ENCODE peak calls at places on chromosomes 6 and 20, in four cellular contexts. H is endodermal cell, S is HCT116, K is lower leg skin. E is an unnamed sample.

GRCh38 chr20:49270177-49270576 is 7.7 kb downstream of the ZNFX1 start:
- DNase-seq in H (no peak), K (no peak), S (no peak), E (no peak)

GRCh38 chr6:44388135-44388487 is 605 bp downstream of the CDC5L start:
- DNase-seq in H (no peak), K (no peak), S (no peak), E (peak)

GRCh38 chr20:37259865-37260264 is 1.7 kb downstream of the GHRH start:
- DNase-seq in K (no peak), S (no peak), H (no peak), E (no peak)

GRCh38 chr20:44776977-44777376 is 31.3 kb downstream of the KCNK15 start:
- DNase-seq in H (peak), S (no peak), K (no peak), E (no peak)

GRCh38 chr6:112027942-112028674 is 25.8 kb upstream of the CCN6 start:
- DNase-seq in S (no peak), H (no peak), K (no peak), E (no peak)

GRCh38 chr6:94269256-94269655 is 849.9 kb upstream of the EPHA7 start:
- DNase-seq in S (no peak), H (no peak), K (no peak), E (no peak)

GRCh38 chr6:14246876-14247275 is 129.3 kb downstream of the CD83 start:
- DNase-seq in K (no peak), H (no peak), S (no peak), E (no peak)

GRCh38 chr6:98639236-98639635 is 195.1 kb upstream of the POU3F2 start:
- DNase-seq in S (no peak), H (no peak), K (no peak), E (no peak)

GRCh38 chr6:81073323-81073722 is 679.2 kb downstream of the TENT5A start:
- DNase-seq in S (no peak), K (no peak), H (no peak), E (no peak)

GRCh38 chr6:155313602-155314091 is 637 bp downstream of the TFB1M start:
- DNase-seq in S (no peak), H (no peak), K (no peak), E (no peak)

GRCh38 chr6:20126789-20127653 is 85.2 kb downstream of the MBOAT1 start:
- DNase-seq in S (peak), H (peak), K (peak), E (no peak)

GRCh38 chr6:167212716-167213011 is 54.9 kb upstream of the GPR31 start:
- DNase-seq in H (no peak), S (no peak), K (peak), E (peak)

GRCh38 chr6:35973670-35974222 is 50.7 kb downstream of the SLC26A8 start:
- DNase-seq in S (no peak), H (no peak), K (no peak), E (no peak)

GRCh38 chr20:62298577-62299249 is 4.1 kb upstream of the ADRM1 start:
- DNase-seq in K (no peak), H (no peak), S (no peak), E (no peak)

GRCh38 chr6:163554663-163555062 is 140.1 kb downstream of the QKI start:
- DNase-seq in K (peak), S (no peak), H (peak), E (no peak)

GRCh38 chr20:48983423-48984400 is 62.2 kb downstream of the ARFGEF2 start:
- DNase-seq in K (no peak), H (no peak), S (no peak), E (no peak)

GRCh38 chr6:137734875-137735182 is 132.2 kb upstream of the TNFAIP3 start:
- DNase-seq in H (no peak), K (no peak), S (no peak), E (no peak)

GRCh38 chr6:108750801-108751200 is 97.4 kb upstream of the ARMC2 start:
- DNase-seq in K (peak), H (peak), S (no peak), E (no peak)

GRCh38 chr20:444862-445426 is 17.4 kb downstream of the TBC1D20 start:
- DNase-seq in K (no peak), S (no peak), H (no peak), E (no peak)

GRCh38 chr6:32945106-32945761 is 4.4 kb upstream of the HLA-DMB start:
- DNase-seq in K (no peak), S (no peak), H (no peak), E (no peak)

GRCh38 chr6:21163110-21163837 is 430.3 kb upstream of the SOX4 start:
- DNase-seq in S (peak), K (no peak), H (no peak), E (no peak)

GRCh38 chr6:82353848-82354247 is 9.8 kb upstream of the TPBG start:
- DNase-seq in S (no peak), K (no peak), H (no peak), E (no peak)

GRCh38 chr6:82348130-82348529 is 15.5 kb upstream of the TPBG start:
- DNase-seq in S (no peak), K (no peak), H (peak), E (no peak)
- TF ChIP-seq CTCF in S (no peak), K (no peak), H (peak), E (no peak)

GRCh38 chr6:41371461-41371991 is 36.1 kb downstream of the NCR2 start:
- DNase-seq in K (no peak), H (peak), S (no peak), E (no peak)
- TF ChIP-seq CTCF in K (no peak), H (peak), S (no peak), E (no peak)

GRCh38 chr6:157461000-157461915 is 80.3 kb downstream of the ZDHHC14 start:
- DNase-seq in K (no peak), H (peak), S (no peak), E (no peak)
- TF ChIP-seq CTCF in K (no peak), H (peak), S (no peak), E (no peak)

GRCh38 chr6:7747901-7748504 is 22.1 kb downstream of the BMP6 start:
- DNase-seq in S (no peak), K (no peak), H (no peak), E (no peak)

GRCh38 chr6:7747433-7747832 is 21.5 kb downstream of the BMP6 start:
- DNase-seq in S (no peak), K (no peak), H (no peak), E (no peak)

GRCh38 chr6:7749493-7749892 is 23.6 kb downstream of the BMP6 start:
- DNase-seq in S (no peak), H (no peak), K (no peak), E (no peak)

GRCh38 chr6:7745942-7746341 is 20.0 kb downstream of the BMP6 start:
- DNase-seq in K (no peak), H (no peak), S (no peak), E (no peak)

DNA sequence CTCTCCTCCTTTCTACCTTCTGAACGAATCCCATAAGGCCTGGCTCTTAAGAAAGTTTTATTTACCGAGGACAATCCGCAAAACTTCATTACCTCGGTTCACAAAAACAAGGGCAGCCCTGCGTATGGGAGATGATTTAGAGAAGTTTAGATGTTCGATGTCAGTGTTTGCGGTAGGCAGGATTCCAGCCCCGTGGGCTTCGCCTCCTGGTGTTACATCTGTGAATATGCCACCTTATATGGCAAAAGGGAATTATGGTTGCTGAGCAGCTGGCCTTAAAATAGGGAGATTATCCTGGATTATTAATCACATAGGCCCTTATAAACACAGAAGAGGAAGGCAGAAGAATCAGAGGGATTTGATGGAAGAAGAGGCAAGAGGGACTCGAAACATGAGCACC is 21.1 kb downstream of the BMP6 start:
- DNase-seq in H (no peak), K (no peak), S (no peak), E (no peak)
- TF ChIP-seq CTCF in H (peak), K (no peak), S (no peak), E (no peak)

GRCh38 chr6:34554593-34555322 is 1.4 kb downstream of the SPDEF start:
- DNase-seq in S (no peak), H (no peak), K (no peak), E (no peak)

GRCh38 chr6:34557228-34557627 is 1.1 kb upstream of the SPDEF start:
- DNase-seq in S (no peak), K (no peak), H (no peak), E (no peak)

GRCh38 chr6:34556493-34556892 is 364 bp upstream of the SPDEF start:
- DNase-seq in K (no peak), H (no peak), S (no peak), E (no peak)

GRCh38 chr6:34555328-34555727 is 801 bp downstream of the SPDEF start:
- DNase-seq in H (no peak), S (no peak), K (no peak), E (no peak)

GRCh38 chr6:34556031-34556471 is at the start of gene SPDEF:
- DNase-seq in H (peak), S (no peak), K (no peak), E (no peak)
- TF ChIP-seq CTCF in H (peak), S (no peak), K (no peak), E (no peak)

DNA sequence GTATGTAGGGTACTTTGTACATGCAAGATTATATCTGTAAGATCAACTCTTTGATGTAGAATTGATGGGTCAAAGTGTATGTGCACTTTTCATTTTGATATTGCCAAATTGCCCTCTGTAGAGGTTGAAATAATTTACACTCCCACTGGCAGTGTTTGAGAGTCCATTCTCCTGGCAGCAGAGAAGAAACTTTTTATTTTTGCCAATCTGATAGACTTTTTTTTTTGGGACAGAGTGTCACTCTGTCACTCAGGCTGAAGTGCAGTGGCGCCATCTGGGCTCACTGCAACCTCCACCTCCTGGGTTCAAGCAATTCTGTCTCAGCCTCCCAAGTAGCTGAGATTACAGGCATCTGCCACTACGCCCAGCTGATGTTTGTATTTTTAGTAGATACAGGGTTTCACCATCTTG is 199.2 kb downstream of the ZFAND3 start:
- DNase-seq in K (no peak), H (no peak), S (no peak), E (no peak)
- TF ChIP-seq CTCF in K (no peak), H (peak), S (no peak), E (no peak)

GRCh38 chr20:50277460-50278376 is 87.1 kb downstream of the CEBPB start:
- DNase-seq in S (no peak), H (no peak), K (no peak), E (no peak)

GRCh38 chr20:50277064-50277415 is 86.4 kb downstream of the CEBPB start:
- DNase-seq in S (no peak), K (no peak), H (no peak), E (no peak)

GRCh38 chr20:50278377-50278683 is 87.7 kb downstream of the CEBPB start:
- DNase-seq in K (no peak), H (no peak), S (no peak), E (no peak)

GRCh38 chr20:50279988-50280850 is 89.6 kb downstream of the CEBPB start:
- DNase-seq in K (no peak), H (no peak), S (no peak), E (no peak)

DNA sequence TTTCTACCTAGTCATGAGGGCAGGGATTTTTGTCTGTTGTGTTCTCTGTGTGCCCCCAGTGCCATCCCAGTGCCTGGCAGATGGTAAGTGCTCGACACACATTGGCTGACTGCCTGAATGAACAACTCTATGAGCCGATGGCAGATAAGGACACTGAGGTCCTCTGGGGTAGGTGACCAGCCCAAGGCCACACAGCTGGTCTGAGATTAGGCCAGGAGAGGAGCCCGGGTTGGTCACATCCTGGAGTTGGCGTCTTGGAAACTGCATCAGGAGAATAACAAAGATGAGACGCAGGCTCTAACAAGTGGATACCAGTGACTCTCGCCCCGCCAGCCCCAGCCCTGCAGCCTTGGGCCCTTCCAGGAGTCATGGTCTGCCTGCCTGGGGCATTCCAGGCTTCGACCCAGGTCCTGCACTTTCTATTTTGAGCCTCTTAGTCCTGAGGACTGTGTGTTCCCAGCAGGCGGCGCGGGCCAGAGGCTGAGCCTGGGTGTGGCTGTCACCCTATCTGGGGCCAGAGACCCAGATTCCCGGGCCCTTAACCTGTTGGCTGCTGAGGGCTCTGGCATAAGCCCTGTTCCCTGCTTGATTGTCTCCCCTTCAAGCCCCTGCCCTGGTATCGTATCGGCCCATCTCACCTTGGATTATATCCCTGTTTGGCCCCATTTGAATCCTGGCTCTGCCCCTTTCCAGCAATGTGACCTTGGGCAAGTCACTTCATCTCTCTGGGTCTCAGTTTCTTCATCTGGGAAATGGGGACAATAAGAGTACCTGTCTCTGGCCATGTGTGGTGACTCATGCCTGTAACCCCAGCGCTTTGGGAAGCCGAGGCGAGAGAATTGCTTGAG is 88.3 kb downstream of the CEBPB start:
- DNase-seq in H (peak), K (peak), S (peak), E (peak)
- TF ChIP-seq CTCF in H (no peak), K (peak), S (no peak), E (no peak)

E was measured in coronary artery.